ENCODE peak calls at places on chromosomes 7 and 10, in six cellular contexts. F, A, O, W, J and Z are unnamed samples.

GRCh38 chr10:19791032-19791431 is 25.2 kb upstream of the PLXDC2 start:
- DNase-seq in F (no peak), A (no peak), O (no peak), W (no peak), J (no peak), Z (no peak)

GRCh38 chr7:150631084-150631824 is 931 bp downstream of the GIMAP6 start:
- DNase-seq in F (no peak), A (no peak), O (no peak), W (no peak), J (no peak), Z (peak)

GRCh38 chr7:99631311-99632109 is 14.8 kb downstream of the ZSCAN25 start:
- DNase-seq in F (no peak), A (no peak), O (peak), W (peak), J (no peak), Z (no peak)

GRCh38 chr7:34544621-34545020 is 113.4 kb upstream of the NPSR1 start:
- DNase-seq in F (no peak), A (no peak), O (no peak), W (no peak), J (no peak), Z (no peak)

GRCh38 chr7:35652124-35652523 is 42.8 kb downstream of the HERPUD2 start:
- DNase-seq in F (no peak), A (no peak), O (no peak), W (no peak), J (no peak), Z (no peak)

GRCh38 chr10:86659721-86660438 is 5.5 kb downstream of the OPN4 start:
- DNase-seq in F (peak), A (no peak), O (no peak), W (no peak), J (no peak), Z (no peak)

GRCh38 chr10:92750788-92751533 is 61.2 kb downstream of the HHEX start:
- DNase-seq in F (no peak), A (no peak), O (no peak), W (no peak), J (peak), Z (no peak)

GRCh38 chr7:30260246-30260768 is 24.1 kb upstream of the ZNRF2 start:
- DNase-seq in F (no peak), A (no peak), O (no peak), W (no peak), J (no peak), Z (no peak)

GRCh38 chr10:71325258-71325657 is 6.2 kb downstream of the SLC29A3 start:
- DNase-seq in F (no peak), A (no peak), O (no peak), W (no peak), J (no peak), Z (no peak)

GRCh38 chr7:2087744-2088143 is 145.0 kb downstream of the MAD1L1 start:
- DNase-seq in F (no peak), A (no peak), O (no peak), W (no peak), J (no peak), Z (peak)

GRCh38 chr10:101121661-101122045 is 9.4 kb upstream of the TLX1 start:
- DNase-seq in F (no peak), A (no peak), O (no peak), W (no peak), J (no peak), Z (no peak)

GRCh38 chr7:155357573-155358041 is 59.9 kb downstream of the INSIG1 start:
- DNase-seq in F (no peak), A (no peak), O (no peak), W (no peak), J (peak), Z (peak)

GRCh38 chr7:143329471-143330170 is 13.7 kb downstream of the CLCN1 start:
- DNase-seq in F (no peak), A (no peak), O (no peak), W (peak), J (no peak), Z (no peak)

GRCh38 chr10:111102381-111102973 is 25.6 kb downstream of the ADRA2A start:
- DNase-seq in F (no peak), A (no peak), O (no peak), W (no peak), J (no peak), Z (no peak)

GRCh38 chr10:59878289-59878688 is 28.1 kb downstream of the CCDC6 start:
- DNase-seq in F (no peak), A (no peak), O (no peak), W (no peak), J (no peak), Z (no peak)

GRCh38 chr7:10085231-10085630 is 888.4 kb upstream of the PHF14 start:
- DNase-seq in F (no peak), A (no peak), O (no peak), W (no peak), J (no peak), Z (no peak)

GRCh38 chr10:101995451-101996063 is 60.4 kb downstream of the ARMH3 start:
- DNase-seq in F (no peak), A (no peak), O (no peak), W (peak), J (no peak), Z (no peak)

GRCh38 chr10:33484787-33485186 is 150.3 kb upstream of the NRP1 start:
- DNase-seq in F (no peak), A (no peak), O (no peak), W (peak), J (no peak), Z (no peak)